ENCODE peak calls at places on chromosome 20, in ten cellular contexts. Z, H, D, U, T, R, V, G, J and W are unnamed samples. For H3K4me1 and H3K27me3, the result is how much of the 10 kb centered on the place peaks cover.

GRCh38 chr20:10641467-10641866 is 32.3 kb downstream of the JAG1 start:
- DNase-seq in Z (no peak), H (no peak), D (no peak), U (no peak), T (no peak), R (no peak), V (no peak), G (no peak), J (no peak), W (no peak)

GRCh38 chr20:39049148-39049547 is 87.0 kb downstream of the DHX35 start:
- DNase-seq in Z (no peak), H (no peak), D (no peak), U (no peak), T (no peak), R (no peak), V (no peak), G (no peak), J (no peak), W (peak)

GRCh38 chr20:51365670-51366069 is 176.8 kb downstream of the NFATC2 start:
- DNase-seq in Z (no peak), H (no peak), D (no peak), U (no peak), T (no peak), R (no peak), V (no peak), G (no peak), J (no peak), W (peak)

GRCh38 chr20:9261781-9262180 is 192.9 kb downstream of the PLCB4 start:
- DNase-seq in Z (no peak), H (no peak), D (no peak), U (no peak), T (no peak), R (no peak), V (no peak), G (no peak), J (no peak), W (no peak)

GRCh38 chr20:10519361-10520048 is 84.4 kb downstream of the SLX4IP start:
- DNase-seq in Z (no peak), H (no peak), D (no peak), U (no peak), T (no peak), R (no peak), V (no peak), G (no peak), J (no peak), W (no peak)

GRCh38 chr20:26209171-26209941 is 512.7 kb upstream of the ZNF337 start:
- DNase-seq in Z (peak), H (peak), D (no peak), U (peak), T (no peak), R (peak), V (no peak), G (peak), J (peak), W (peak)

GRCh38 chr20:10634683-10635411 is 39.0 kb downstream of the JAG1 start:
- DNase-seq in Z (no peak), H (no peak), D (no peak), U (no peak), T (no peak), R (no peak), V (no peak), G (no peak), J (no peak), W (no peak)

GRCh38 chr20:58721951-58722371 is 29.4 kb downstream of the NPEPL1 start:
- DNase-seq in Z (no peak), H (no peak), D (no peak), U (no peak), T (no peak), R (no peak), V (no peak), G (no peak), J (no peak), W (peak)

GRCh38 chr20:45905505-45906079 is 6.4 kb downstream of the PLTP start:
- DNase-seq in Z (no peak), H (no peak), D (no peak), U (no peak), T (no peak), R (no peak), V (no peak), G (no peak), J (no peak), W (no peak)

GRCh38 chr20:53957421-53958172 is 112.8 kb downstream of the BCAS1 start:
- DNase-seq in Z (no peak), H (no peak), D (no peak), U (no peak), T (no peak), R (no peak), V (no peak), G (no peak), J (no peak), W (no peak)

GRCh38 chr20:3679749-3680700 is 1.8 kb downstream of the ADAM33 start:
- DNase-seq in Z (peak), H (no peak), D (peak), U (no peak), T (no peak), R (peak), V (peak), G (no peak), J (peak), W (peak)

GRCh38 chr20:33323236-33323635 is 40.2 kb downstream of the BPIFB1 start:
- DNase-seq in Z (no peak), H (no peak), D (no peak), U (no peak), T (no peak), R (no peak), V (no peak), G (no peak), J (no peak), W (no peak)

GRCh38 chr20:1946762-1947534 is 46.9 kb downstream of the PDYN start:
- DNase-seq in Z (peak), H (peak), D (peak), U (peak), T (no peak), R (peak), V (peak), G (peak), J (no peak), W (peak)

GRCh38 chr20:34068001-34068400 is 44.0 kb downstream of the EIF2S2 start:
- DNase-seq in Z (no peak), H (no peak), D (no peak), U (no peak), T (no peak), R (no peak), V (no peak), G (no peak), J (no peak), W (no peak)

GRCh38 chr20:40797425-40797824 is 108.4 kb upstream of the MAFB start:
- DNase-seq in Z (peak), H (no peak), D (no peak), U (no peak), T (no peak), R (no peak), V (no peak), G (no peak), J (no peak), W (no peak)

GRCh38 chr20:49477200-49477599 is 5.3 kb downstream of the KCNB1 start:
- DNase-seq in Z (no peak), H (no peak), D (no peak), U (no peak), T (no peak), R (no peak), V (no peak), G (no peak), J (peak), W (no peak)

GRCh38 chr20:31679357-31680285 is 41.9 kb downstream of the COX4I2 start:
- DNase-seq in Z (no peak), H (no peak), D (no peak), U (no peak), T (no peak), R (no peak), V (no peak), G (no peak), J (no peak), W (no peak)

GRCh38 chr20:31678389-31679356 is 41.0 kb downstream of the COX4I2 start:
- DNase-seq in Z (peak), H (no peak), D (no peak), U (no peak), T (no peak), R (no peak), V (no peak), G (peak), J (no peak), W (no peak)

GRCh38 chr20:31681128-31681727 is 41.4 kb downstream of the BCL2L1 start:
- DNase-seq in Z (no peak), H (no peak), D (no peak), U (no peak), T (no peak), R (no peak), V (no peak), G (no peak), J (no peak), W (no peak)

GRCh38 chr20:31681769-31682168 is 40.9 kb downstream of the BCL2L1 start:
- DNase-seq in Z (no peak), H (no peak), D (no peak), U (no peak), T (no peak), R (no peak), V (no peak), G (no peak), J (no peak), W (no peak)

DNA sequence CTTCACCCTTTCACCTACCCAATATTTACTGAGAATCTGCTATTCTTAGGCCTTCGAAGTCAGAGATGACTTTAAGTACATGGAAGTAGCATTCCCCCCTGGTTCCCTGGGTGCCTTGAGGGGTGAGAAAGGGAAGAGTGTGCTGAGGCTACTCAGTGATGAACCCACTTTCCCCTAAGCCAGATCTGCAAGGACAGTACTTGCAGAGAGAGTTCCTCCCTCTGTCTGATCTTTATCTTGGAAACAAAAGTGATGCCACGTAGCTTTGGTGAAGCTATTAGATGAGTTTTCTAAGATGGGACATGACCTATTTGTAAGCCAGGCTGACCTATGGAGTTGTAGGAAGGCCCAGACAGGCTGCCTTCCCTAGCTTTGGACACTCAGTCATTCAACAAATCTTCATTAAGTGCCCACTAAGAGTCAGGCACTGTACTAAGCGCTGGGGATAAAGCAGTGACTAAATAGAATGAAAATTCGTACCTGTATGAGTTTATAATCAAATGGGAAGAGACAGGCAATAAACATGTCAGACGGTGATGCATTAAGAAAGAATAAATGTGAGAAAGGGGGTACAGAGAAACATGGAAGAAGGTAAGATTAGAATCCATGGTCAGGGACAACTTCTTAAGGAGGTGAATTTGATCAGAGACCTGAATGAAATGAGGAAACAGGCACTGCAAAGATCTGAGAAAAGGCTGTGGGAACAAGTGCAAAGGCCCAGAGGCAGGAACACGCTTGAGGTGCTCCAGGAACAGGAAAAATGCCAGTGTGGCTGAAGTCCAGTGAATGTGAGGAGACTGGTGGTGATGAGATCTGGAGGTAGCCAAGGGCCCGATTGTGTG is 42.2 kb downstream of the BCL2L1 start:
- DNase-seq in Z (no peak), H (no peak), D (no peak), U (no peak), T (no peak), R (no peak), V (no peak), G (no peak), J (no peak), W (no peak)
- H3K4me1 ChIP-seq in Z (under half), H (under half), D (under half), U (half or more), T (half or more), R (under half), V (under half), G (under half), J (under half), W (under half)

GRCh38 chr20:59729476-59729875 is 125.1 kb downstream of the PHACTR3 start:
- DNase-seq in Z (no peak), H (no peak), D (no peak), U (no peak), T (no peak), R (no peak), V (no peak), G (no peak), J (no peak), W (no peak)

GRCh38 chr20:59735486-59735885 is 131.1 kb downstream of the PHACTR3 start:
- DNase-seq in Z (no peak), H (no peak), D (no peak), U (no peak), T (no peak), R (no peak), V (no peak), G (no peak), J (no peak), W (no peak)

GRCh38 chr20:59728722-59729430 is 124.5 kb downstream of the PHACTR3 start:
- DNase-seq in Z (no peak), H (no peak), D (no peak), U (no peak), T (no peak), R (no peak), V (no peak), G (no peak), J (no peak), W (no peak)

GRCh38 chr20:59733326-59733725 is 129.0 kb downstream of the PHACTR3 start:
- DNase-seq in Z (no peak), H (no peak), D (no peak), U (no peak), T (no peak), R (no peak), V (no peak), G (no peak), J (no peak), W (no peak)

GRCh38 chr20:59731371-59731770 is 127.0 kb downstream of the PHACTR3 start:
- DNase-seq in Z (no peak), H (no peak), D (no peak), U (no peak), T (no peak), R (no peak), V (no peak), G (no peak), J (peak), W (no peak)
- H3K27me3 ChIP-seq in Z (under half), H (under half), D (under half), U (under half), T (under half), R (under half), V (under half), G (under half), J (under half), W (under half)

GRCh38 chr20:17807670-17808069 is 107.9 kb downstream of the BANF2 start:
- DNase-seq in Z (no peak), H (no peak), D (no peak), U (no peak), T (no peak), R (no peak), V (no peak), G (no peak), J (no peak), W (no peak)

GRCh38 chr20:17808782-17809181 is 109.0 kb downstream of the BANF2 start:
- DNase-seq in Z (no peak), H (no peak), D (peak), U (no peak), T (no peak), R (no peak), V (no peak), G (no peak), J (no peak), W (no peak)

GRCh38 chr20:17808357-17808756 is 108.6 kb downstream of the BANF2 start:
- DNase-seq in Z (peak), H (no peak), D (peak), U (peak), T (no peak), R (peak), V (peak), G (peak), J (peak), W (peak)

GRCh38 chr20:17806107-17806506 is 106.3 kb downstream of the BANF2 start:
- DNase-seq in Z (no peak), H (no peak), D (no peak), U (no peak), T (no peak), R (no peak), V (no peak), G (no peak), J (no peak), W (no peak)

DNA sequence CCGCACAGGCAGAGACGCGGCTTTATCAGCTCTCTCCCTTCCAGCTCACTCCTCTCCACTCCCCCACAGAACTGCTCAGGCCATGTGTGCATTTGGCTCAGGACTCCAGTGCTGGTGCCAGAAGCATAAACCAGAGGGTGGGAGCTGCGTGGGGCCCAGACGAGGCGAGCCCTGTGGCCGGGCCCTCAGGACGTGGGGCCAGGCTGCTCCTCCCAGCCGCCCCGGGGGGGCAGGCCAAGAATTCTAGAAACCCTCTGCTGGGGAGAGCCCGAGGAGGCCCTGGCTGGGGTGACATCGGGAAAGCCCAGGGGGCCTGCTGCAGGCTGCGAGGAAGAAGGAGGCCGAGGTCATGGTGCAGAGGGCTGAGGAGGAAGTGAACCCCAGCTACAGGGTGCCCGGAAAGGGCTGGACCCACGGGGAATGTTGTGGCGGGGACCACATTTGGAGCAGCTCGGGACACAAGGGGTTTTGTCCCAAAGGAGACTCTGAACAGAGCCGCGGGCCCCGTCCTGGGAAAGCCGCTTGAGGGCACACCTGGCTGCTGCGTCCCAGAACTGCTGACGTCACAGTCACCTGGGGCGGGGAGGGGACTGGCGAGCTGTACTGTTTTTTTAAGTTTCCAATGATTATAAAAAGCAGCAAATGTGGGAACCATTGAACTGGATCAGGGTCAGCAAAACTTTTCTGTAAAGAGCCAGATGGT is 107.1 kb downstream of the BANF2 start:
- DNase-seq in Z (peak), H (no peak), D (peak), U (no peak), T (no peak), R (peak), V (peak), G (peak), J (peak), W (peak)
- H3K4me1 ChIP-seq in Z (under half), H (under half), D (under half), U (under half), T (under half), R (under half), V (under half), G (under half), J (under half), W (under half)

GRCh38 chr20:36483205-36483918 is 58.0 kb upstream of the MYL9 start:
- DNase-seq in Z (no peak), H (no peak), D (no peak), U (no peak), T (no peak), R (no peak), V (no peak), G (no peak), J (peak), W (no peak)

GRCh38 chr20:36480456-36481048 is 60.8 kb upstream of the MYL9 start:
- DNase-seq in Z (no peak), H (no peak), D (no peak), U (no peak), T (no peak), R (no peak), V (no peak), G (no peak), J (no peak), W (no peak)

GRCh38 chr20:36479938-36480337 is 61.4 kb upstream of the MYL9 start:
- DNase-seq in Z (no peak), H (no peak), D (no peak), U (no peak), T (no peak), R (no peak), V (no peak), G (no peak), J (no peak), W (no peak)

GRCh38 chr20:36482044-36482473 is 59.3 kb upstream of the MYL9 start:
- DNase-seq in Z (no peak), H (no peak), D (no peak), U (peak), T (no peak), R (peak), V (no peak), G (peak), J (no peak), W (no peak)

GRCh38 chr20:36481380-36482043 is 59.8 kb upstream of the MYL9 start:
- DNase-seq in Z (no peak), H (no peak), D (no peak), U (peak), T (no peak), R (peak), V (no peak), G (no peak), J (no peak), W (no peak)
- H3K27me3 ChIP-seq in Z (under half), H (under half), D (under half), U (under half), T (under half), R (under half), V (under half), G (under half), J (under half), W (under half)

DNA sequence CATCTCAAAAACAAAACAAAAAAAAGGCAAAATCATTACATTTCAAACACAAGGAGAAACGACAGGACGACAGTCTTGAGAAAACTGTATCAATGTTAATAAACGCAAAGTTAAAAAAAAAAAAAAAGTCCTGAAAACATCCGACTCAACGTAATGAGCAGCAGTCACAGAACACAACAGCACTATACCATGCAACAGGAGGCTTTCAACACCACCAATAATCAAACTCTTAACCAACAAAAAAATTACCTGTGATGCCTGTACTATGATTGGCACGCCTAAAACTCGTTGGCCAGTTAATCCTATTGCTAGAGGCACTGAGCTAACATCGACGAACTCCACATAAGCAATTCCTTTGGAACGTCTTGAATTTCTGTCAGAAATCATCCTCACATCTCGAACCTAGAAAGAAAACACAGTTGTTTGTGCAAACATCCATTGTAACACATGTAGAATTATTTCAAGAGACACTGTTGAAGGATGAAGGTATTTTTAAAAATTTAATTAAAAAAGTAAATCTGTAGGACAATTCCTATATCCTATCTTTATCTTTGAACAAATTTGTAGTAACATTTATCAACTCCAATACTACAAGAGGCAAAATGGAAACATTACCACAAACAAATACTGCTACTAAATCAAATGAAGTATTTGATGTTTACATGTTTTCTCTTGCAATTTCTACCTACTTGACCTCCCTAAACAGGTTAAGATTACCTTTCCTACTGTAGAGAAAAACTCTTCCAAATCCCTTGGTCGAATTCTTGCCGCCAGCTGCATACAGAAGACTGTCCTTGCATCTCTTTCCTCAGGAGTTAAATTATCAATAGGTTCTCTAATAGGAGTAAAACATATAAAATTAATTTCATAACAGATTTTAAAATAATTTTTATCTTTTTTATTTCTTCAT is 17.5 kb downstream of the RBM39 start:
- DNase-seq in Z (no peak), H (no peak), D (no peak), U (no peak), T (no peak), R (no peak), V (no peak), G (no peak), J (no peak), W (no peak)
- H3K4me1 ChIP-seq in Z (under half), H (under half), D (under half), U (under half), T (under half), R (half or more), V (under half), G (under half), J (under half), W (under half)

DNA sequence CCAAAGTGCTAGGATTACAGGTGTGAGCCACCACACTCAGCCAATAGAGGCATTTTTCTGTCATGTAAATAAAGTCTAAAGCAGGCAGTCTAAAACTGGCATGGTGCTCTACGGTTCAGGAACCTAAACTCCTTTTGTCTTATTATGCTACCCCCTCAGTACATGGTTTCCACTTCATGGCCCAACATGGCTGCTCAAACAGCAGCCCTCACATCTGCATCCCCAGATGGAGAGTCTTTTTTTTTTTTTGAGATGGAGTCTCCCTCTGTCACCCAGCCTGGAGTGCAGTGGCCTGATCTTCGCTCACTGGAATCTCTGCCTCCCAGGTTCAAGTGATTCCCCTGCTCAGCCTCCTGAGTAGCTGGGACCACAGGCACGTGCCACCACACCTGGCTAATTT is 38.3 kb downstream of the SLC52A3 start:
- DNase-seq in Z (no peak), H (no peak), D (no peak), U (no peak), T (no peak), R (no peak), V (no peak), G (no peak), J (no peak), W (no peak)
- H3K27me3 ChIP-seq in Z (under half), H (half or more), D (under half), U (half or more), T (under half), R (under half), V (under half), G (under half), J (under half), W (under half)